ENCODE peak calls at places on chromosomes 7 and 10, in six cellular contexts. One of them, this sample, is unnamed.

GRCh38 chr7:66146701-66147100 is 32.1 kb downstream of the CRCP start:
- DNase-seq in left ventricle myocardium inferior: no peak
- DNase-seq in CD8-positive, alpha-beta T cell: no peak
- DNase-seq in fibroblast of mammary gland: peak
- DNase-seq in mesenchymal stem cell: peak
- DNase-seq in AG04450: no peak
- DNase-seq in this sample: no peak

GRCh38 chr7:16070806-16071205 is 350.5 kb downstream of the CRPPA start:
- DNase-seq in left ventricle myocardium inferior: no peak
- DNase-seq in CD8-positive, alpha-beta T cell: no peak
- DNase-seq in fibroblast of mammary gland: no peak
- DNase-seq in mesenchymal stem cell: no peak
- DNase-seq in AG04450: no peak
- DNase-seq in this sample: no peak

GRCh38 chr7:23373151-23374004 is 74.2 kb downstream of the MALSU1 start:
- DNase-seq in left ventricle myocardium inferior: no peak
- DNase-seq in CD8-positive, alpha-beta T cell: peak
- DNase-seq in fibroblast of mammary gland: peak
- DNase-seq in mesenchymal stem cell: no peak
- DNase-seq in AG04450: no peak
- DNase-seq in this sample: no peak

GRCh38 chr7:21314954-21315353 is 112.9 kb upstream of the SP4 start:
- DNase-seq in left ventricle myocardium inferior: no peak
- DNase-seq in CD8-positive, alpha-beta T cell: no peak
- DNase-seq in fibroblast of mammary gland: no peak
- DNase-seq in mesenchymal stem cell: no peak
- DNase-seq in AG04450: no peak
- DNase-seq in this sample: no peak

GRCh38 chr10:7302393-7303054 is 108.3 kb downstream of the SFMBT2 start:
- DNase-seq in left ventricle myocardium inferior: no peak
- DNase-seq in CD8-positive, alpha-beta T cell: no peak
- DNase-seq in fibroblast of mammary gland: peak
- DNase-seq in mesenchymal stem cell: peak
- DNase-seq in AG04450: no peak
- DNase-seq in this sample: no peak

GRCh38 chr10:76732306-76732705 is 905.3 kb downstream of the KCNMA1 start:
- DNase-seq in left ventricle myocardium inferior: no peak
- DNase-seq in CD8-positive, alpha-beta T cell: no peak
- DNase-seq in fibroblast of mammary gland: no peak
- DNase-seq in mesenchymal stem cell: no peak
- DNase-seq in AG04450: no peak
- DNase-seq in this sample: no peak

GRCh38 chr10:69215405-69216176 is 4.5 kb upstream of the HKDC1 start:
- DNase-seq in left ventricle myocardium inferior: no peak
- DNase-seq in CD8-positive, alpha-beta T cell: no peak
- DNase-seq in fibroblast of mammary gland: no peak
- DNase-seq in mesenchymal stem cell: no peak
- DNase-seq in AG04450: no peak
- DNase-seq in this sample: no peak

GRCh38 chr10:34811968-34812514 is 3.1 kb downstream of the PARD3 start:
- DNase-seq in left ventricle myocardium inferior: no peak
- DNase-seq in CD8-positive, alpha-beta T cell: no peak
- DNase-seq in fibroblast of mammary gland: peak
- DNase-seq in mesenchymal stem cell: peak
- DNase-seq in AG04450: no peak
- DNase-seq in this sample: no peak

GRCh38 chr10:55263327-55263726 is 462.3 kb upstream of the PCDH15 start:
- DNase-seq in left ventricle myocardium inferior: no peak
- DNase-seq in CD8-positive, alpha-beta T cell: no peak
- DNase-seq in fibroblast of mammary gland: no peak
- DNase-seq in mesenchymal stem cell: no peak
- DNase-seq in AG04450: no peak
- DNase-seq in this sample: no peak

GRCh38 chr7:108660465-108660864 is 90.8 kb downstream of the DNAJB9 start:
- DNase-seq in left ventricle myocardium inferior: no peak
- DNase-seq in CD8-positive, alpha-beta T cell: no peak
- DNase-seq in fibroblast of mammary gland: no peak
- DNase-seq in mesenchymal stem cell: no peak
- DNase-seq in AG04450: no peak
- DNase-seq in this sample: no peak

GRCh38 chr10:88226891-88227290 is 356.2 kb downstream of the RNLS start:
- DNase-seq in left ventricle myocardium inferior: no peak
- DNase-seq in CD8-positive, alpha-beta T cell: no peak
- DNase-seq in fibroblast of mammary gland: peak
- DNase-seq in mesenchymal stem cell: no peak
- DNase-seq in AG04450: no peak
- DNase-seq in this sample: no peak

GRCh38 chr7:34759477-34760125 is 101.6 kb downstream of the NPSR1 start:
- DNase-seq in left ventricle myocardium inferior: no peak
- DNase-seq in CD8-positive, alpha-beta T cell: no peak
- DNase-seq in fibroblast of mammary gland: peak
- DNase-seq in mesenchymal stem cell: peak
- DNase-seq in AG04450: no peak
- DNase-seq in this sample: no peak

GRCh38 chr7:118280319-118281012 is 56.0 kb downstream of the ANKRD7 start:
- DNase-seq in left ventricle myocardium inferior: no peak
- DNase-seq in CD8-positive, alpha-beta T cell: no peak
- DNase-seq in fibroblast of mammary gland: no peak
- DNase-seq in mesenchymal stem cell: peak
- DNase-seq in AG04450: no peak
- DNase-seq in this sample: no peak

GRCh38 chr10:81865581-81865980 is 9.4 kb upstream of the NRG3 start:
- DNase-seq in left ventricle myocardium inferior: no peak
- DNase-seq in CD8-positive, alpha-beta T cell: no peak
- DNase-seq in fibroblast of mammary gland: no peak
- DNase-seq in mesenchymal stem cell: peak
- DNase-seq in AG04450: no peak
- DNase-seq in this sample: no peak

GRCh38 chr10:111303887-111304286 is 227.1 kb downstream of the ADRA2A start:
- DNase-seq in left ventricle myocardium inferior: no peak
- DNase-seq in CD8-positive, alpha-beta T cell: no peak
- DNase-seq in fibroblast of mammary gland: no peak
- DNase-seq in mesenchymal stem cell: peak
- DNase-seq in AG04450: no peak
- DNase-seq in this sample: no peak

GRCh38 chr10:129894721-129895120 is 69.4 kb downstream of the EBF3 start:
- DNase-seq in left ventricle myocardium inferior: no peak
- DNase-seq in CD8-positive, alpha-beta T cell: no peak
- DNase-seq in fibroblast of mammary gland: no peak
- DNase-seq in mesenchymal stem cell: no peak
- DNase-seq in AG04450: no peak
- DNase-seq in this sample: no peak

GRCh38 chr7:139674752-139675126 is 103.1 kb downstream of the HIPK2 start:
- DNase-seq in left ventricle myocardium inferior: no peak
- DNase-seq in CD8-positive, alpha-beta T cell: no peak
- DNase-seq in fibroblast of mammary gland: no peak
- DNase-seq in mesenchymal stem cell: no peak
- DNase-seq in AG04450: no peak
- DNase-seq in this sample: no peak

GRCh38 chr10:30463944-30464451 is 30.0 kb downstream of the MAP3K8 start:
- DNase-seq in left ventricle myocardium inferior: no peak
- DNase-seq in CD8-positive, alpha-beta T cell: no peak
- DNase-seq in fibroblast of mammary gland: peak
- DNase-seq in mesenchymal stem cell: no peak
- DNase-seq in AG04450: no peak
- DNase-seq in this sample: no peak

GRCh38 chr10:68900427-68901105 is 549 bp upstream of the DDX50 start:
- DNase-seq in left ventricle myocardium inferior: peak
- DNase-seq in CD8-positive, alpha-beta T cell: no peak
- DNase-seq in fibroblast of mammary gland: no peak
- DNase-seq in mesenchymal stem cell: peak
- DNase-seq in AG04450: peak
- DNase-seq in this sample: peak

GRCh38 chr10:109282510-109282909 is 640.8 kb downstream of the XPNPEP1 start:
- DNase-seq in left ventricle myocardium inferior: no peak
- DNase-seq in CD8-positive, alpha-beta T cell: no peak
- DNase-seq in fibroblast of mammary gland: peak
- DNase-seq in mesenchymal stem cell: peak
- DNase-seq in AG04450: peak
- DNase-seq in this sample: no peak

GRCh38 chr7:101720324-101720723 is 91.2 kb upstream of the MYL10 start:
- DNase-seq in left ventricle myocardium inferior: no peak
- DNase-seq in CD8-positive, alpha-beta T cell: no peak
- DNase-seq in fibroblast of mammary gland: no peak
- DNase-seq in mesenchymal stem cell: no peak
- DNase-seq in AG04450: no peak
- DNase-seq in this sample: no peak

GRCh38 chr10:17143055-17143690 is 13.6 kb upstream of the CUBN start:
- DNase-seq in left ventricle myocardium inferior: no peak
- DNase-seq in CD8-positive, alpha-beta T cell: no peak
- DNase-seq in fibroblast of mammary gland: no peak
- DNase-seq in mesenchymal stem cell: no peak
- DNase-seq in AG04450: no peak
- DNase-seq in this sample: no peak

GRCh38 chr10:10910634-10911033 is 107.0 kb upstream of the CELF2 start:
- DNase-seq in left ventricle myocardium inferior: no peak
- DNase-seq in CD8-positive, alpha-beta T cell: no peak
- DNase-seq in fibroblast of mammary gland: peak
- DNase-seq in mesenchymal stem cell: peak
- DNase-seq in AG04450: no peak
- DNase-seq in this sample: no peak

GRCh38 chr10:10915215-10915614 is 102.5 kb upstream of the CELF2 start:
- DNase-seq in left ventricle myocardium inferior: no peak
- DNase-seq in CD8-positive, alpha-beta T cell: no peak
- DNase-seq in fibroblast of mammary gland: no peak
- DNase-seq in mesenchymal stem cell: peak
- DNase-seq in AG04450: no peak
- DNase-seq in this sample: no peak

GRCh38 chr10:10911471-10911921 is 106.2 kb upstream of the CELF2 start:
- DNase-seq in left ventricle myocardium inferior: peak
- DNase-seq in CD8-positive, alpha-beta T cell: no peak
- DNase-seq in fibroblast of mammary gland: peak
- DNase-seq in mesenchymal stem cell: peak
- DNase-seq in AG04450: peak
- DNase-seq in this sample: peak

GRCh38 chr10:10914129-10914528 is 103.5 kb upstream of the CELF2 start:
- DNase-seq in left ventricle myocardium inferior: no peak
- DNase-seq in CD8-positive, alpha-beta T cell: no peak
- DNase-seq in fibroblast of mammary gland: no peak
- DNase-seq in mesenchymal stem cell: no peak
- DNase-seq in AG04450: no peak
- DNase-seq in this sample: no peak

GRCh38 chr10:10911035-10911434 is 106.6 kb upstream of the CELF2 start:
- DNase-seq in left ventricle myocardium inferior: no peak
- DNase-seq in CD8-positive, alpha-beta T cell: no peak
- DNase-seq in fibroblast of mammary gland: no peak
- DNase-seq in mesenchymal stem cell: no peak
- DNase-seq in AG04450: no peak
- DNase-seq in this sample: no peak
- H3K4me3 ChIP-seq in left ventricle myocardium inferior: peak
- H3K4me3 ChIP-seq in CD8-positive, alpha-beta T cell: no peak
- H3K4me3 ChIP-seq in fibroblast of mammary gland: no peak
- H3K4me3 ChIP-seq in mesenchymal stem cell: peak
- H3K4me3 ChIP-seq in AG04450: peak
- H3K4me3 ChIP-seq in this sample: peak

DNA sequence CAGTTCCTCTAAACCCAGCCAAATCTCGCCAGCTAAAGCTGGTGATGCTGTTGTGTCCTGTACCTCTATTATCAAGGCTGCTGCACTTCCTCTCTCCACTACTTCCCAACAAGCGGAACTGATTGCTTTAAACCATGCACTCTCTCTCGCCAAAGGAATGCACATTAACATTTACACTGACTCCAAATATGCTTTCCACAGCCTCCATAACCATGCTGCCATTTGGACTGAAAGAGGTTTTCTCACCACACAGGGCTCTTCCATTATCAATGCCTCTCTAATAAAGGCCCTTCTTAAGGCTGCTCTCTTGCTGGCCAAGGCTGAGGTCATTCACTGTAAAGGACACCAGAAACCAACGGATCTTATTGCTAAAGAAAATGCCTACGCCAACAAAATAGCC is 11.4 kb upstream of the LRRC61 start:
- DNase-seq in left ventricle myocardium inferior: no peak
- DNase-seq in CD8-positive, alpha-beta T cell: no peak
- DNase-seq in fibroblast of mammary gland: no peak
- DNase-seq in mesenchymal stem cell: no peak
- DNase-seq in AG04450: no peak
- DNase-seq in this sample: no peak
- H3K4me3 ChIP-seq in left ventricle myocardium inferior: no peak
- H3K4me3 ChIP-seq in CD8-positive, alpha-beta T cell: no peak
- H3K4me3 ChIP-seq in fibroblast of mammary gland: no peak
- H3K4me3 ChIP-seq in mesenchymal stem cell: no peak
- H3K4me3 ChIP-seq in AG04450: no peak
- H3K4me3 ChIP-seq in this sample: no peak

DNA sequence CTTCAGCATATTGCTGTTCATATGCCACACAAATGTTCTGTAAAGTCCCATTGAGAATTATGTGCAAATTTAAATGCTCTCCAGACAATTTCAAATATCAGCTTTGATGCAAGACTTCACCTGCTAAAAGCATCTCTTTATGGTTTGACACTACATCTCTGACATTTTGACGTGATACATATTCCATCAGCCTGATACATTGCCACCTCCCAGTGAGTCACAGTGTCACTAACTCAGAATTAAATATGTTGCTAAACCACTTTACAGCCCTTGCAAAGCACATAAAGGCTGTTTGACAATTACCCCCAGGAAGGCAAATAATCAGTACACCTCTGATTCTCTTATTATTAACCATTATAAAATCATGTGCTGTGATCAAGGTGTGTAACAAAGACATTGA is 547.6 kb upstream of the C7orf33 start:
- DNase-seq in left ventricle myocardium inferior: no peak
- DNase-seq in CD8-positive, alpha-beta T cell: no peak
- DNase-seq in fibroblast of mammary gland: no peak
- DNase-seq in mesenchymal stem cell: no peak
- DNase-seq in AG04450: no peak
- DNase-seq in this sample: no peak
- H3K4me3 ChIP-seq in left ventricle myocardium inferior: no peak
- H3K4me3 ChIP-seq in CD8-positive, alpha-beta T cell: no peak
- H3K4me3 ChIP-seq in fibroblast of mammary gland: no peak
- H3K4me3 ChIP-seq in mesenchymal stem cell: no peak
- H3K4me3 ChIP-seq in AG04450: no peak
- H3K4me3 ChIP-seq in this sample: no peak

GRCh38 chr10:128853537-128853936 is 613.5 kb upstream of the MGMT start:
- DNase-seq in left ventricle myocardium inferior: no peak
- DNase-seq in CD8-positive, alpha-beta T cell: no peak
- DNase-seq in fibroblast of mammary gland: no peak
- DNase-seq in mesenchymal stem cell: no peak
- DNase-seq in AG04450: no peak
- DNase-seq in this sample: no peak
- H3K4me3 ChIP-seq in left ventricle myocardium inferior: no peak
- H3K4me3 ChIP-seq in CD8-positive, alpha-beta T cell: no peak
- H3K4me3 ChIP-seq in fibroblast of mammary gland: no peak
- H3K4me3 ChIP-seq in mesenchymal stem cell: no peak
- H3K4me3 ChIP-seq in AG04450: no peak
- H3K4me3 ChIP-seq in this sample: no peak

GRCh38 chr10:12448729-12449391 is 99.5 kb downstream of the CAMK1D start:
- DNase-seq in left ventricle myocardium inferior: no peak
- DNase-seq in CD8-positive, alpha-beta T cell: peak
- DNase-seq in fibroblast of mammary gland: peak
- DNase-seq in mesenchymal stem cell: peak
- DNase-seq in AG04450: peak
- DNase-seq in this sample: no peak
- H3K4me3 ChIP-seq in left ventricle myocardium inferior: no peak
- H3K4me3 ChIP-seq in CD8-positive, alpha-beta T cell: no peak
- H3K4me3 ChIP-seq in fibroblast of mammary gland: no peak
- H3K4me3 ChIP-seq in mesenchymal stem cell: no peak
- H3K4me3 ChIP-seq in AG04450: no peak
- H3K4me3 ChIP-seq in this sample: no peak

This sample was measured in lower lobe of right lung.